ENCODE peak calls at places on chromosomes 13 and 19, in five cellular contexts. J, A, Q, V and O are unnamed samples.

GRCh38 chr19:48970923-48971395 is 5.8 kb downstream of the FTL start:
- DNase-seq in Q (peak), A (peak), J (peak), V (peak), O (peak)

GRCh38 chr13:66099825-66100224 is 1130.3 kb downstream of the PCDH9 start:
- DNase-seq in A (no peak), V (no peak), J (no peak), Q (no peak), O (no peak)

GRCh38 chr13:48636550-48636949 is 17.2 kb upstream of the CYSLTR2 start:
- DNase-seq in A (no peak), J (peak), V (no peak), Q (no peak), O (no peak)

GRCh38 chr19:47273313-47274070 is 1.2 kb upstream of the INAFM1 start:
- DNase-seq in Q (peak), J (peak), A (peak), V (peak), O (peak)

GRCh38 chr13:100650321-100650720 is 24.3 kb downstream of the TMTC4 start:
- DNase-seq in V (no peak), A (no peak), J (no peak), Q (no peak), O (no peak)

GRCh38 chr19:33029746-33030303 is 34.9 kb downstream of the RHPN2 start:
- DNase-seq in V (no peak), J (no peak), A (no peak), Q (no peak), O (no peak)

GRCh38 chr13:28640861-28641599 is 17.9 kb upstream of the POMP start:
- DNase-seq in A (no peak), J (no peak), V (no peak), Q (no peak), O (no peak)

GRCh38 chr13:41691276-41691675 is 233.9 kb downstream of the RGCC start:
- DNase-seq in V (no peak), A (no peak), Q (no peak), J (peak), O (no peak)

GRCh38 chr19:51440846-51441409 is 17.3 kb downstream of the SIGLEC8 start:
- DNase-seq in A (no peak), J (no peak), V (no peak), Q (no peak), O (no peak)

GRCh38 chr13:31134055-31134711 is 27.5 kb downstream of the HSPH1 start:
- DNase-seq in J (no peak), A (no peak), V (no peak), Q (no peak), O (no peak)

GRCh38 chr13:81473366-81473899 is 1132.5 kb upstream of the SPRY2 start:
- DNase-seq in V (no peak), J (peak), A (no peak), Q (no peak), O (no peak)

GRCh38 chr13:114090476-114090875 is 41.9 kb downstream of the RASA3 start:
- DNase-seq in V (no peak), J (no peak), Q (no peak), A (no peak), O (no peak)

GRCh38 chr19:48551437-48552302 is at the start of gene SULT2B1:
- DNase-seq in J (peak), Q (no peak), V (no peak), A (no peak), O (no peak)

GRCh38 chr13:80877209-80877943 is 536.5 kb upstream of the SPRY2 start:
- DNase-seq in V (no peak), Q (no peak), A (no peak), J (no peak), O (no peak)

GRCh38 chr19:46133101-46133627 is 8.7 kb upstream of the IGFL3 start:
- DNase-seq in J (peak), A (peak), V (peak), Q (no peak), O (peak)

GRCh38 chr19:1041835-1042685 is 2.2 kb downstream of the ABCA7 start:
- DNase-seq in V (no peak), Q (no peak), J (no peak), A (no peak), O (no peak)

GRCh38 chr19:2061936-2062729 is 11.1 kb upstream of the MKNK2 start:
- DNase-seq in A (peak), V (no peak), J (no peak), Q (peak), O (no peak)

GRCh38 chr13:25980255-25980654 is 71.6 kb downstream of the SHISA2 start:
- DNase-seq in A (no peak), Q (no peak), J (peak), V (no peak), O (no peak)

GRCh38 chr19:1527650-1528309 is 3.9 kb downstream of the PLK5 start:
- DNase-seq in Q (no peak), V (no peak), J (no peak), A (peak), O (no peak)

GRCh38 chr13:30268673-30269072 is 38.7 kb downstream of the KATNAL1 start:
- DNase-seq in A (no peak), J (no peak), Q (no peak), V (no peak), O (no peak)

GRCh38 chr13:20006206-20006605 is 47.7 kb downstream of the ZMYM2 start:
- DNase-seq in J (no peak), A (no peak), Q (no peak), V (no peak), O (no peak)

GRCh38 chr13:85230754-85231153 is 568.5 kb downstream of the SLITRK6 start:
- DNase-seq in V (no peak), A (no peak), Q (no peak), J (no peak), O (no peak)

GRCh38 chr19:38182536-38183210 is 41.3 kb downstream of the DPF1 start:
- DNase-seq in J (no peak), A (no peak), V (no peak), Q (no peak), O (no peak)

GRCh38 chr13:76271728-76272232 is 614.4 kb downstream of the KCTD12 start:
- DNase-seq in J (peak), Q (no peak), V (no peak), A (no peak), O (no peak)

GRCh38 chr13:46172531-46172991 is 9.4 kb downstream of the LCP1 start:
- DNase-seq in Q (no peak), V (no peak), A (no peak), J (no peak), O (no peak)

GRCh38 chr13:98959775-98960325 is 18.0 kb downstream of the DOCK9 start:
- DNase-seq in V (no peak), Q (no peak), A (no peak), J (no peak), O (no peak)

GRCh38 chr13:104823709-104824108 is 1711.8 kb downstream of the EFNB2 start:
- DNase-seq in Q (no peak), V (no peak), J (peak), A (no peak), O (no peak)

GRCh38 chr19:5665781-5666513 is 14.4 kb downstream of the MICOS13 start:
- DNase-seq in V (no peak), Q (no peak), J (peak), A (no peak), O (no peak)
- TF ChIP-seq CTCF in V (no peak), Q (no peak), J (no peak), A (no peak), O (no peak)

GRCh38 chr19:21423057-21424041 is 26.4 kb downstream of the ZNF493 start:
- DNase-seq in J (no peak), Q (no peak), A (no peak), V (no peak), O (no peak)

DNA sequence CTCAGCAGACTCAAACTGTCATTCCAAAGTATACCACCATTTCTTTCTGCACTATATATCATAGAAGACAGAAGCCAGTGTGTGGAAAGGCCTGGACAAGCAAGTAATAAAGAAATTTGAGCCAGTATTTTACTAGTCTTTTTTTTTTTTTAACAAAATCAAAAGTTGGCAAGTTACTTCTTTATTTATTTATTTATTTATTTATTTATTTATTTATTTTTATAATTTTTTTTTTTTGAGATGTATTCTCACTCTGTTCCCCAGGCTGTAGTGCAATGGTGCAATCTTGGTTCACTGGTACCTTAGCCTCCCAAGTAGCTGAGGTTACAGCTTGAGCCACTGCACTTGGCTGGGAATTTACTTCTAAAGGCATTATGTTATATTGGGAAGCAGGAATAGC is 25.3 kb downstream of the ZNF493 start:
- DNase-seq in A (no peak), V (no peak), J (no peak), Q (no peak), O (no peak)
- TF ChIP-seq CTCF in A (no peak), V (no peak), J (no peak), Q (no peak), O (no peak)

GRCh38 chr19:7679017-7679720 is 1.5 kb upstream of the TRAPPC5 start:
- DNase-seq in A (no peak), Q (no peak), V (no peak), J (peak), O (no peak)
- TF ChIP-seq CTCF in A (peak), Q (no peak), V (no peak), J (peak), O (no peak)

GRCh38 chr13:112061367-112062046 is 5.4 kb upstream of the SOX1 start:
- DNase-seq in V (no peak), J (no peak), A (peak), Q (no peak), O (no peak)

GRCh38 chr13:112063309-112063626 is 3.7 kb upstream of the SOX1 start:
- DNase-seq in A (peak), Q (no peak), V (no peak), J (no peak), O (no peak)

GRCh38 chr13:112062047-112062618 is 4.8 kb upstream of the SOX1 start:
- DNase-seq in A (peak), Q (no peak), V (no peak), J (no peak), O (no peak)

GRCh38 chr13:112063807-112064206 is 3.1 kb upstream of the SOX1 start:
- DNase-seq in Q (no peak), A (no peak), V (no peak), J (no peak), O (no peak)

DNA sequence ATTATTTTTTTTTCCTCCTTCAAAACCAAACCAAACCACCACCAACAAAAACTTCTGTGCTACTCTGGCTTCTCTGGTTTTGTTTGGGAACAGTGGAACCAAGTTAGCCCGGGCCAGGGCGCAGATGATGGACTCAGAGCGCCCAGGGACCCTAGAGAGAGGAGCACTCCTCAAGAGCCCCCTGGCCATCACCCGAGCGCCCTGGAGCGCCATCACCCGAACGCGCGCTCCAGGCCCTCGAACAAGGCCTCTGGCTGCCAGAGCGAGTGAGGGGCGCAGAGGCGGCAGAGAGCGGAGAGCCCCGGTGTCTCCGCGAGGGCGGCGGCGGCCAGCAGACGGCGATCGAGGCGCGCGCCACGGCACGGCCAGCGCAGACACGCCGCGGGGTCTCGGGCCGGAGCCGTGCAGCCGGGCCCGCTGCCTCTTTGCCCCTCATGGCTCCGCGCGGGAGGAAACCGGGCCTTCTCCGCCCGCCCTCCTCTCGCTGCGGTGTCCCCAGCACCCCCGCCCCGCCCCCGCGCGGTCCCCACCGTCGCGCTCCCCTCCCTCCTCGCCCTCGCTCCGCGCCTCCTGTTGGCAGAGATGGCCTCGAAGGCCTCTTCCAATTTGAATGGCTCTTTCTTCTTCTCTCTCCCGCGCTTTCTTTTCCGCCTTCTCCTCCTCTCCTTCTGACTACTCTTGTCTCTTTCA is 4.2 kb upstream of the SOX1 start:
- DNase-seq in A (peak), J (no peak), V (peak), Q (no peak), O (peak)
- TF ChIP-seq CTCF in A (peak), J (no peak), V (peak), Q (no peak), O (peak)

GRCh38 chr13:51262501-51263211 is 40.5 kb downstream of the FAM124A start:
- DNase-seq in A (no peak), J (no peak), Q (no peak), V (no peak), O (no peak)
- TF ChIP-seq CTCF in A (no peak), J (peak), Q (no peak), V (no peak), O (peak)